ENCODE peak calls at places on chromosome 15, in nine cellular contexts. One of them, this sample, is unnamed.
A peak's percentile ranks its signal among the peaks of the same experiment; 100 is the strongest.

GRCh38 chr15:87348746-87349145 is 907.8 kb downstream of the NTRK3 start:
- DNase-seq in GM23338: no peak
- DNase-seq in PC-3: peak; percentile 22
- DNase-seq in adrenal gland: no peak
- DNase-seq in A549: peak; percentile 11
- DNase-seq in spleen: no peak
- DNase-seq in IMR-90: peak; percentile 76
- DNase-seq in endodermal cell: peak; percentile 47
- DNase-seq in neural progenitor cell: no peak
- DNase-seq in this sample: no peak

GRCh38 chr15:35466476-35466875 is 79.5 kb downstream of the DPH6 start:
- DNase-seq in GM23338: no peak
- DNase-seq in PC-3: peak; percentile 50
- DNase-seq in adrenal gland: no peak
- DNase-seq in A549: no peak
- DNase-seq in spleen: no peak
- DNase-seq in IMR-90: peak; percentile 13
- DNase-seq in endodermal cell: no peak
- DNase-seq in neural progenitor cell: no peak
- DNase-seq in this sample: no peak

GRCh38 chr15:67100808-67101581 is 35.6 kb downstream of the SMAD3 start:
- DNase-seq in GM23338: no peak
- DNase-seq in PC-3: no peak
- DNase-seq in adrenal gland: no peak
- DNase-seq in A549: no peak
- DNase-seq in spleen: peak; percentile 62
- DNase-seq in IMR-90: no peak
- DNase-seq in endodermal cell: no peak
- DNase-seq in neural progenitor cell: no peak
- DNase-seq in this sample: no peak

GRCh38 chr15:85583404-85584390 is 203.3 kb downstream of the AKAP13 start:
- DNase-seq in GM23338: no peak
- DNase-seq in PC-3: peak; percentile 77
- DNase-seq in adrenal gland: peak; percentile 34
- DNase-seq in A549: peak; percentile 56
- DNase-seq in spleen: no peak
- DNase-seq in IMR-90: peak; percentile 68
- DNase-seq in endodermal cell: no peak
- DNase-seq in neural progenitor cell: peak; percentile 38
- DNase-seq in this sample: no peak

GRCh38 chr15:29568840-29569532 is 253.3 kb downstream of the TJP1 start:
- DNase-seq in GM23338: peak; percentile 75
- DNase-seq in PC-3: peak; percentile 70
- DNase-seq in adrenal gland: no peak
- DNase-seq in A549: peak; percentile 81
- DNase-seq in spleen: no peak
- DNase-seq in IMR-90: no peak
- DNase-seq in endodermal cell: peak; percentile 78
- DNase-seq in neural progenitor cell: peak; percentile 60
- DNase-seq in this sample: peak; percentile 59

GRCh38 chr15:31024979-31025378 is 33.6 kb upstream of the MTMR10 start:
- DNase-seq in GM23338: no peak
- DNase-seq in PC-3: no peak
- DNase-seq in adrenal gland: no peak
- DNase-seq in A549: no peak
- DNase-seq in spleen: no peak
- DNase-seq in IMR-90: peak; percentile 49
- DNase-seq in endodermal cell: no peak
- DNase-seq in neural progenitor cell: no peak
- DNase-seq in this sample: peak; percentile 42

GRCh38 chr15:51051776-51052175 is 42.9 kb downstream of the TNFAIP8L3 start:
- DNase-seq in GM23338: no peak
- DNase-seq in PC-3: no peak
- DNase-seq in adrenal gland: peak; percentile 33
- DNase-seq in A549: no peak
- DNase-seq in spleen: no peak
- DNase-seq in IMR-90: no peak
- DNase-seq in endodermal cell: no peak
- DNase-seq in neural progenitor cell: no peak
- DNase-seq in this sample: no peak

GRCh38 chr15:73822998-73823397 is 50.4 kb upstream of the TBC1D21 start:
- DNase-seq in GM23338: peak; percentile 68
- DNase-seq in PC-3: peak; percentile 34
- DNase-seq in adrenal gland: peak; percentile 11
- DNase-seq in A549: no peak
- DNase-seq in spleen: no peak
- DNase-seq in IMR-90: peak; percentile 43
- DNase-seq in endodermal cell: peak; percentile 84
- DNase-seq in neural progenitor cell: peak; percentile 76
- DNase-seq in this sample: no peak

GRCh38 chr15:98416222-98416835 is 232.0 kb upstream of the IGF1R start:
- DNase-seq in GM23338: no peak
- DNase-seq in PC-3: no peak
- DNase-seq in adrenal gland: no peak
- DNase-seq in A549: no peak
- DNase-seq in spleen: no peak
- DNase-seq in IMR-90: peak; percentile 4
- DNase-seq in endodermal cell: peak; percentile 57
- DNase-seq in neural progenitor cell: no peak
- DNase-seq in this sample: no peak

GRCh38 chr15:49847436-49847835 is 226.6 kb downstream of the DTWD1 start:
- DNase-seq in GM23338: no peak
- DNase-seq in PC-3: no peak
- DNase-seq in adrenal gland: no peak
- DNase-seq in A549: no peak
- DNase-seq in spleen: no peak
- DNase-seq in IMR-90: no peak
- DNase-seq in endodermal cell: no peak
- DNase-seq in neural progenitor cell: no peak
- DNase-seq in this sample: no peak

GRCh38 chr15:67224889-67225288 is 29.6 kb downstream of the AAGAB start:
- DNase-seq in GM23338: no peak
- DNase-seq in PC-3: peak; percentile 39
- DNase-seq in adrenal gland: no peak
- DNase-seq in A549: no peak
- DNase-seq in spleen: no peak
- DNase-seq in IMR-90: no peak
- DNase-seq in endodermal cell: no peak
- DNase-seq in neural progenitor cell: no peak
- DNase-seq in this sample: no peak

GRCh38 chr15:78750566-78750965 is 60.7 kb downstream of the ADAMTS7 start:
- DNase-seq in GM23338: no peak
- DNase-seq in PC-3: peak; percentile 10
- DNase-seq in adrenal gland: peak; percentile 46
- DNase-seq in A549: no peak
- DNase-seq in spleen: peak; percentile 70
- DNase-seq in IMR-90: no peak
- DNase-seq in endodermal cell: no peak
- DNase-seq in neural progenitor cell: no peak
- DNase-seq in this sample: no peak

GRCh38 chr15:59349715-59350420 is 22.8 kb downstream of the MYO1E start:
- DNase-seq in GM23338: peak; percentile 35
- DNase-seq in PC-3: peak; percentile 88
- DNase-seq in adrenal gland: peak; percentile 71
- DNase-seq in A549: peak; percentile 90
- DNase-seq in spleen: no peak
- DNase-seq in IMR-90: peak; percentile 94
- DNase-seq in endodermal cell: peak; percentile 63
- DNase-seq in neural progenitor cell: no peak
- DNase-seq in this sample: peak; percentile 24

GRCh38 chr15:48005921-48006541 is 114.8 kb upstream of the SLC24A5 start:
- DNase-seq in GM23338: peak; percentile 65
- DNase-seq in PC-3: no peak
- DNase-seq in adrenal gland: peak; percentile 3
- DNase-seq in A549: no peak
- DNase-seq in spleen: no peak
- DNase-seq in IMR-90: no peak
- DNase-seq in endodermal cell: peak; percentile 54
- DNase-seq in neural progenitor cell: no peak
- DNase-seq in this sample: no peak

GRCh38 chr15:60379466-60380274 is 18.1 kb downstream of the ANXA2 start:
- DNase-seq in GM23338: peak; percentile 30
- DNase-seq in PC-3: peak; percentile 86
- DNase-seq in adrenal gland: no peak
- DNase-seq in A549: peak; percentile 95
- DNase-seq in spleen: no peak
- DNase-seq in IMR-90: peak; percentile 98
- DNase-seq in endodermal cell: peak; percentile 11
- DNase-seq in neural progenitor cell: peak; percentile 74
- DNase-seq in this sample: no peak

GRCh38 chr15:67185621-67186225 is 68.7 kb downstream of the AAGAB start:
- DNase-seq in GM23338: no peak
- DNase-seq in PC-3: no peak
- DNase-seq in adrenal gland: no peak
- DNase-seq in A549: peak; percentile 3
- DNase-seq in spleen: no peak
- DNase-seq in IMR-90: no peak
- DNase-seq in endodermal cell: no peak
- DNase-seq in neural progenitor cell: no peak
- DNase-seq in this sample: no peak

GRCh38 chr15:51227967-51228783 is 110.2 kb downstream of the CYP19A1 start:
- DNase-seq in GM23338: peak; percentile 42
- DNase-seq in PC-3: peak; percentile 52
- DNase-seq in adrenal gland: peak; percentile 69
- DNase-seq in A549: peak; percentile 69
- DNase-seq in spleen: no peak
- DNase-seq in IMR-90: peak; percentile 89
- DNase-seq in endodermal cell: peak; percentile 67
- DNase-seq in neural progenitor cell: no peak
- DNase-seq in this sample: no peak

GRCh38 chr15:74840851-74841760 is 1.9 kb downstream of the ULK3 start:
- DNase-seq in GM23338: no peak
- DNase-seq in PC-3: no peak
- DNase-seq in adrenal gland: no peak
- DNase-seq in A549: no peak
- DNase-seq in spleen: no peak
- DNase-seq in IMR-90: no peak
- DNase-seq in endodermal cell: no peak
- DNase-seq in neural progenitor cell: no peak
- DNase-seq in this sample: no peak

DNA sequence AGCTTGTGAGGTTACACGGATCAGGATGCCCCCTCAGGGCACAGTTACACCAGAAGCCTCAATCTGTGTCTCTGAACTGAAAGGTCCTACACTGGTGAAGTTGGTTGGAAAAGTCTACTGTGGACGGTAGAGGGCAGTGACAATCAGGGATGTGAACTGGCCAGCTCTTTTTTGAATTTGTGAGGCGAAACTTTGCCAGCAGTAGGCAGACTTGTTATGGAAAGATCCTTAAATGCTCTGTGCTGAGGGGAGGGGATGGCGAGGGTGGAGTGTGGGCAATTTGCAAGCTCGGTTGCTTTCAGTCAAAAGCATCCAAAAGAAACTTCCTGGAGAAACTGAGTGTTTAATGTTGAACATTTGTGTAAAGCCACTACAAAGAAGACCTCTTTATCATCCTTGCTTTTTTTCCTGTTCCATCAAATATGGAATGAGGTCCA is 127.4 kb upstream of the ABHD17C start:
- DNase-seq in GM23338: peak; percentile 87
- DNase-seq in PC-3: peak; percentile 82
- DNase-seq in adrenal gland: peak; percentile 74
- DNase-seq in A549: peak; percentile 84
- DNase-seq in spleen: no peak
- DNase-seq in IMR-90: peak; percentile 89
- DNase-seq in endodermal cell: peak; percentile 90
- DNase-seq in neural progenitor cell: peak; percentile 83
- DNase-seq in this sample: peak; percentile 80
- TF ChIP-seq CTCF in GM23338: peak; percentile 78
- TF ChIP-seq CTCF in PC-3: peak; percentile 95
- TF ChIP-seq CTCF in adrenal gland: peak; percentile 73
- TF ChIP-seq CTCF in A549: peak; percentile 99
- TF ChIP-seq CTCF in spleen: peak; percentile 27
- TF ChIP-seq CTCF in IMR-90: peak; percentile 97
- TF ChIP-seq CTCF in endodermal cell: peak; percentile 84
- TF ChIP-seq CTCF in neural progenitor cell: peak; percentile 80
- TF ChIP-seq CTCF in this sample: peak; percentile 87

GRCh38 chr15:88906551-88906950 is 6.6 kb downstream of the MFGE8 start:
- DNase-seq in GM23338: no peak
- DNase-seq in PC-3: no peak
- DNase-seq in adrenal gland: no peak
- DNase-seq in A549: no peak
- DNase-seq in spleen: no peak
- DNase-seq in IMR-90: no peak
- DNase-seq in endodermal cell: no peak
- DNase-seq in neural progenitor cell: no peak
- DNase-seq in this sample: no peak
- H3K27ac ChIP-seq in GM23338: no peak overlapping the region
- H3K27ac ChIP-seq in PC-3: no peak overlapping the region
- H3K27ac ChIP-seq in adrenal gland: no peak overlapping the region
- H3K27ac ChIP-seq in A549: no peak overlapping the region
- H3K27ac ChIP-seq in spleen: no peak overlapping the region
- H3K27ac ChIP-seq in IMR-90: no peak overlapping the region
- H3K27ac ChIP-seq in endodermal cell: no peak overlapping the region
- H3K27ac ChIP-seq in neural progenitor cell: no peak overlapping the region
- H3K27ac ChIP-seq in this sample: no peak overlapping the region

GRCh38 chr15:69066646-69066995 is 52.1 kb downstream of the NOX5 start:
- DNase-seq in GM23338: no peak
- DNase-seq in PC-3: no peak
- DNase-seq in adrenal gland: no peak
- DNase-seq in A549: no peak
- DNase-seq in spleen: no peak
- DNase-seq in IMR-90: no peak
- DNase-seq in endodermal cell: no peak
- DNase-seq in neural progenitor cell: no peak
- DNase-seq in this sample: no peak

GRCh38 chr15:69061414-69061842 is 46.9 kb downstream of the NOX5 start:
- DNase-seq in GM23338: peak; percentile 23
- DNase-seq in PC-3: peak; percentile 72
- DNase-seq in adrenal gland: no peak
- DNase-seq in A549: no peak
- DNase-seq in spleen: no peak
- DNase-seq in IMR-90: no peak
- DNase-seq in endodermal cell: no peak
- DNase-seq in neural progenitor cell: no peak
- DNase-seq in this sample: peak; percentile 49

GRCh38 chr15:69065981-69066645 is 51.6 kb downstream of the NOX5 start:
- DNase-seq in GM23338: no peak
- DNase-seq in PC-3: no peak
- DNase-seq in adrenal gland: no peak
- DNase-seq in A549: no peak
- DNase-seq in spleen: no peak
- DNase-seq in IMR-90: no peak
- DNase-seq in endodermal cell: no peak
- DNase-seq in neural progenitor cell: no peak
- DNase-seq in this sample: no peak

GRCh38 chr15:69067296-69067695 is 52.8 kb downstream of the NOX5 start:
- DNase-seq in GM23338: no peak
- DNase-seq in PC-3: no peak
- DNase-seq in adrenal gland: no peak
- DNase-seq in A549: no peak
- DNase-seq in spleen: no peak
- DNase-seq in IMR-90: no peak
- DNase-seq in endodermal cell: no peak
- DNase-seq in neural progenitor cell: no peak
- DNase-seq in this sample: no peak

GRCh38 chr15:69064649-69065048 is 50.2 kb downstream of the NOX5 start:
- DNase-seq in GM23338: peak; percentile 50
- DNase-seq in PC-3: no peak
- DNase-seq in adrenal gland: no peak
- DNase-seq in A549: no peak
- DNase-seq in spleen: no peak
- DNase-seq in IMR-90: no peak
- DNase-seq in endodermal cell: no peak
- DNase-seq in neural progenitor cell: no peak
- DNase-seq in this sample: no peak
- TF ChIP-seq CTCF in GM23338: peak; percentile 55
- TF ChIP-seq CTCF in PC-3: no peak
- TF ChIP-seq CTCF in adrenal gland: no peak
- TF ChIP-seq CTCF in A549: no peak
- TF ChIP-seq CTCF in spleen: no peak
- TF ChIP-seq CTCF in IMR-90: no peak
- TF ChIP-seq CTCF in endodermal cell: peak; percentile 60
- TF ChIP-seq CTCF in neural progenitor cell: peak; percentile 25
- TF ChIP-seq CTCF in this sample: no peak

GRCh38 chr15:92100751-92101150 is 247.2 kb downstream of the SLCO3A1 start:
- DNase-seq in GM23338: no peak
- DNase-seq in PC-3: no peak
- DNase-seq in adrenal gland: no peak
- DNase-seq in A549: no peak
- DNase-seq in spleen: no peak
- DNase-seq in IMR-90: no peak
- DNase-seq in endodermal cell: no peak
- DNase-seq in neural progenitor cell: no peak
- DNase-seq in this sample: no peak
- H3K27ac ChIP-seq in GM23338: no peak overlapping the region
- H3K27ac ChIP-seq in PC-3: no peak overlapping the region
- H3K27ac ChIP-seq in adrenal gland: no peak overlapping the region
- H3K27ac ChIP-seq in A549: no peak overlapping the region
- H3K27ac ChIP-seq in spleen: no peak overlapping the region
- H3K27ac ChIP-seq in IMR-90: no peak overlapping the region
- H3K27ac ChIP-seq in endodermal cell: no peak overlapping the region
- H3K27ac ChIP-seq in neural progenitor cell: no peak overlapping the region
- H3K27ac ChIP-seq in this sample: no peak overlapping the region

This sample was measured in SK-N-SH.